ENCODE peak calls at places on chromosomes 3 and 15, in four cellular contexts. L, G, S and M are unnamed samples.

GRCh38 chr3:143298886-143299535 is 179.4 kb downstream of the CHST2 start:
- DNase-seq in L (no peak), G (no peak), S (no peak), M (no peak)

GRCh38 chr3:52827441-52827840 is 3.0 kb downstream of the ITIH4 start:
- DNase-seq in L (no peak), G (no peak), S (no peak), M (no peak)

GRCh38 chr3:79871656-79872055 is 103.9 kb upstream of the ROBO1 start:
- DNase-seq in L (no peak), G (no peak), S (no peak), M (no peak)

GRCh38 chr3:161008086-161008485 is 97.1 kb downstream of the B3GALNT1 start:
- DNase-seq in L (no peak), G (no peak), S (no peak), M (no peak)

GRCh38 chr3:11118181-11118682 is 36.1 kb upstream of the HRH1 start:
- DNase-seq in L (no peak), G (no peak), S (no peak), M (no peak)

GRCh38 chr3:170038434-170039110 is 777 bp downstream of the GPR160 start:
- DNase-seq in L (no peak), G (no peak), S (no peak), M (peak)

GRCh38 chr3:31873254-31873653 is 107.8 kb downstream of the OSBPL10 start:
- DNase-seq in L (no peak), G (no peak), S (no peak), M (no peak)

GRCh38 chr3:147409143-147410121 is at the start of gene ZIC1:
- DNase-seq in L (no peak), G (no peak), S (no peak), M (peak)

GRCh38 chr15:68431037-68431791 is 749 bp downstream of the ITGA11 start:
- DNase-seq in L (no peak), G (no peak), S (no peak), M (no peak)

GRCh38 chr15:69141286-69141701 is 19.1 kb upstream of the GLCE start:
- DNase-seq in L (peak), G (no peak), S (no peak), M (peak)

GRCh38 chr3:44476181-44476599 is 1.3 kb downstream of the ZNF445 start:
- DNase-seq in L (no peak), G (no peak), S (no peak), M (no peak)

GRCh38 chr3:32392530-32393302 is 1.1 kb downstream of the CMTM7 start:
- DNase-seq in L (no peak), G (no peak), S (no peak), M (no peak)

GRCh38 chr3:121869731-121870130 is 24.5 kb upstream of the SLC15A2 start:
- DNase-seq in L (no peak), G (no peak), S (no peak), M (no peak)

GRCh38 chr3:89562373-89562772 is 455.0 kb downstream of the EPHA3 start:
- DNase-seq in L (peak), G (no peak), S (no peak), M (no peak)

GRCh38 chr3:112632596-112632995 is 8.3 kb downstream of the CCDC80 start:
- DNase-seq in L (no peak), G (no peak), S (no peak), M (no peak)

GRCh38 chr3:107943860-107944543 is 146.8 kb downstream of the CD47 start:
- DNase-seq in L (no peak), G (no peak), S (no peak), M (no peak)

GRCh38 chr3:159263750-159264561 is 462.1 kb downstream of the MFSD1 start:
- DNase-seq in L (peak), G (peak), S (no peak), M (peak)

GRCh38 chr15:67945951-67946700 is 106.3 kb upstream of the RNU6-1 start:
- DNase-seq in L (peak), G (peak), S (no peak), M (peak)

GRCh38 chr3:5187920-5188418 is 462 bp downstream of the EDEM1 start:
- DNase-seq in L (no peak), G (peak), S (no peak), M (peak)

GRCh38 chr3:127739347-127740135 is 66.8 kb downstream of the ABTB1 start:
- DNase-seq in L (no peak), G (no peak), S (no peak), M (no peak)

GRCh38 chr3:38585791-38586420 is 63.6 kb downstream of the SCN5A start:
- DNase-seq in L (no peak), G (no peak), S (no peak), M (no peak)

GRCh38 chr3:119524931-119525662 is 26.8 kb downstream of the TIMMDC1 start:
- DNase-seq in L (no peak), G (no peak), S (no peak), M (no peak)

GRCh38 chr3:100316656-100317069 is 17.9 kb upstream of the NIT2 start:
- DNase-seq in L (peak), G (peak), S (no peak), M (peak)

GRCh38 chr15:52682776-52683175 is 3.6 kb upstream of the ATOSA start:
- DNase-seq in L (no peak), G (no peak), S (peak), M (no peak)

GRCh38 chr15:49343546-49343945 is 79.5 kb upstream of the FGF7 start:
- DNase-seq in L (peak), G (no peak), S (no peak), M (no peak)

GRCh38 chr15:94743668-94744067 is 512.3 kb downstream of the MCTP2 start:
- DNase-seq in L (no peak), G (no peak), S (no peak), M (no peak)

GRCh38 chr3:65914740-65915366 is 123.9 kb downstream of the MAGI1 start:
- DNase-seq in L (no peak), G (no peak), S (no peak), M (no peak)

GRCh38 chr15:87547470-87548181 is 708.9 kb downstream of the NTRK3 start:
- DNase-seq in L (no peak), G (no peak), S (no peak), M (no peak)

GRCh38 chr15:42640103-42640502 is 64.7 kb downstream of the STARD9 start:
- DNase-seq in L (no peak), G (no peak), S (no peak), M (no peak)

GRCh38 chr3:66485291-66485968 is 15.4 kb downstream of the LRIG1 start:
- DNase-seq in L (no peak), G (no peak), S (no peak), M (no peak)

GRCh38 chr3:27326211-27326948 is 42.8 kb downstream of the NEK10 start:
- DNase-seq in L (no peak), G (no peak), S (no peak), M (no peak)

GRCh38 chr3:150414989-150415388 is 6.9 kb downstream of the TSC22D2 start:
- DNase-seq in L (no peak), G (no peak), S (no peak), M (no peak)
- TF ChIP-seq BHLHE40 in L (no peak), G (no peak), S (no peak), M (no peak)

DNA sequence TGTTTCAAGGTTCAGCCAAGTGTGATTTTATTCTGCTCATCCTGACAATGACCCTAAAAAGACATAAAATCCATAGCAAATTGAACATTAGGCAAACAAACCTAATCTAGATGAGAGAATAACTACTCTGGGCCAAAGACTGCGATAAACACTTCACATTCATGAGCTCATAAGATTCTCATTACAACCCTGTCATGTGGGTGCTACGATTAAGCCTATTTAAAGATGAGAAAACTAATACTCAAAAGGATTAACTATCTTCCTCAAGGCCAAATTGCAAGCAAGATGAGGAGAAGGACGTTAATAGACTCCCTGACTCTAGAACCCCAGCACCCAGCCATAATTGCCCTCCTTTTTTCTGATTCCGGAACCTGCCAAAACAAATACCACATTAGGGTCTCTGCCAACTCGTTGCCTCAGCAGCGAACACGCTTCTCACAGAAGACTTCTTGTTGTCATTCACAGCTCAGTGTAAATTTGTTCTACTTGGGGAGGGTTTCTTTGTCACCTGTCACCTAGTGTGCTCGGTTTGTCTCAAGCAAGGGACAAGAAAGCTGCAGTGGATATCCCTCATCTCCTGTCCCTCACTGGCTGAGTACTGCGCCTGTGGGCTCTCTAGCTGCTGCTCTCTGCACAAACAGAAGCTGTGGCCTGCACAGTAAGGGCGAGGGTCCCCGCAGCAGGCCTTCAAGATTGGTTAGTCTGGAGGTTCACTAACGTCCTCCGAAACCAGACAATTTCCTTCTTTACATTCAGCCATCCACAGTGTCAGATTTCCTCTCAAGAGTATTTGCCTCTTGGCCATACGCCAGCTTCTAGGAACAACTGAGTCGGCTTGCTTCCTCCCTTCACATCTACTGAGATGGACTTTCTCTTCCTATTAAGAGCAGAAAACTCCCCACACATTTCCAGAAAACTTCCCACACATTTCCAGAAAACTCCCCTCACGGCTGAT is 200.0 kb upstream of the UBE2E2 start:
- DNase-seq in L (no peak), G (no peak), S (no peak), M (no peak)
- TF ChIP-seq FOXM1 in L (no peak), G (no peak), S (no peak), M (no peak)

GRCh38 chr15:25710184-25710583 is 152.9 kb downstream of the ATP10A start:
- DNase-seq in L (peak), G (peak), S (no peak), M (peak)
- TF ChIP-seq BHLHE40 in L (no peak), G (no peak), S (no peak), M (no peak)

GRCh38 chr3:149783576-149783975 is 8.8 kb downstream of the ANKUB1 start:
- DNase-seq in L (peak), G (no peak), S (no peak), M (no peak)
- TF ChIP-seq FOXM1 in L (no peak), G (no peak), S (no peak), M (no peak)

GRCh38 chr15:56765252-56765651 is 31.9 kb upstream of the ZNF280D start:
- DNase-seq in L (no peak), G (no peak), S (no peak), M (no peak)
- TF ChIP-seq BHLHE40 in L (no peak), G (no peak), S (no peak), M (no peak)

GRCh38 chr15:62656071-62656470 is 386.5 kb upstream of the TPM1 start:
- DNase-seq in L (no peak), G (no peak), S (no peak), M (no peak)
- TF ChIP-seq FOXM1 in L (no peak), G (no peak), S (no peak), M (no peak)

GRCh38 chr15:77030042-77030927 is 35.4 kb downstream of the PSTPIP1 start:
- DNase-seq in L (no peak), G (peak), S (no peak), M (no peak)
- TF ChIP-seq BHLHE40 in L (no peak), G (no peak), S (no peak), M (no peak)

GRCh38 chr3:23172059-23172458 is 31.1 kb upstream of the UBE2E2 start:
- DNase-seq in L (no peak), G (no peak), S (no peak), M (no peak)
- TF ChIP-seq FOXM1 in L (no peak), G (no peak), S (no peak), M (no peak)